ENCODE peak calls at places on chromosomes 11 and 22, in ten cellular contexts. S is aorta; I is upper lobe of right lung; W is DND-41; D is neural progenitor cell; P is trophoblast cell; J is SJSA1; V is effector memory CD4-positive, alpha-beta T cell; Z is small intestine; X is OCI-LY7. H is an unnamed sample.

GRCh38 chr11:32006799-32007388 is 84.0 kb upstream of the RCN1 start:
- DNase-seq in S (no peak), I (no peak), W (peak; percentile 33), D (peak; percentile 74), P (no peak), J (no peak), V (no peak), Z (peak; percentile 19), X (peak; percentile 37), H (peak; percentile 26)

GRCh38 chr22:42758929-42759629 is 38.4 kb upstream of the A4GALT start:
- DNase-seq in S (no peak), I (no peak), W (no peak), D (peak; percentile 18), P (no peak), J (no peak), V (no peak), Z (no peak), X (no peak), H (no peak)

GRCh38 chr22:27151407-27151806 is 494.0 kb downstream of the MIAT start:
- DNase-seq in S (no peak), I (no peak), W (no peak), D (peak; percentile 46), P (no peak), J (no peak), V (no peak), Z (no peak), X (peak; percentile 20), H (no peak)

GRCh38 chr22:43293661-43294392 is 49.3 kb downstream of the SCUBE1 start:
- DNase-seq in S (no peak), I (peak; percentile 80), W (no peak), D (peak; percentile 26), P (peak; percentile 96), J (peak; percentile 82), V (no peak), Z (peak; percentile 69), X (no peak), H (no peak)

GRCh38 chr11:103326070-103326794 is 217.0 kb downstream of the DYNC2H1 start:
- DNase-seq in S (peak; percentile 71), I (no peak), W (peak; percentile 52), D (peak; percentile 69), P (peak; percentile 34), J (no peak), V (no peak), Z (peak; percentile 57), X (peak; percentile 51), H (peak; percentile 50)

GRCh38 chr11:130636672-130637463 is 188.4 kb downstream of the ADAMTS15 start:
- DNase-seq in S (no peak), I (no peak), W (no peak), D (no peak), P (peak; percentile 74), J (peak; percentile 45), V (no peak), Z (peak; percentile 42), X (no peak), H (peak; percentile 94)

GRCh38 chr22:43181321-43182076 is 5.4 kb downstream of the TTLL12 start:
- DNase-seq in S (no peak), I (no peak), W (no peak), D (no peak), P (no peak), J (no peak), V (no peak), Z (no peak), X (no peak), H (no peak)

GRCh38 chr11:111347723-111348115 is 31.4 kb downstream of the POU2AF1 start:
- DNase-seq in S (no peak), I (no peak), W (no peak), D (no peak), P (no peak), J (no peak), V (no peak), Z (no peak), X (no peak), H (no peak)

GRCh38 chr22:50316114-50317065 is 8.9 kb upstream of the PLXNB2 start:
- DNase-seq in S (no peak), I (peak; percentile 59), W (no peak), D (no peak), P (no peak), J (no peak), V (no peak), Z (no peak), X (no peak), H (no peak)

DNA sequence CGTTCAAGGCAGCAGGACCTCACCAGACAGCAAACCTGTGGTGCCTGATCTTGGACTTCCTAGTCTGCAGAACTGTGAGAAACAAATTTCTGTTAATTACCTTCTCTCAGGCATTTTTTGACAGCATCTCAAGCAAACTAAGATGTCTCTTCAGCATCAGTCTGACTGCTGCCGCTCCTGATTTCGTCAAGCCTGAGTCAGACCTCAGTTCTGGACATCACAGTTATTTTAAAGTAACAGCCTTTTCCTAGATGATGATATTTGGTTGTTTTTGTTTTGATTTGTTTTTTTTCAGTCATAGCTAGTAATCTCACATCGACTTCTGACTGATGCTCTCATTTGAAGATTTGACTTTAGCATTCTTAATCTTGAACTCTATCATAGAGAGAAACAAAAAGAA is 71.9 kb downstream of the BLID start:
- DNase-seq in S (peak; percentile 28), I (no peak), W (no peak), D (no peak), P (no peak), J (no peak), V (no peak), Z (no peak), X (no peak), H (no peak)
- H3K4me1 ChIP-seq in S (peaks cover 3% of the 10 kb centered on the region), I (no peaks in the 10 kb centered on the region), W (no peaks in the 10 kb centered on the region), D (peaks cover 9% of the 10 kb centered on the region), P (no peaks in the 10 kb centered on the region), J (peaks cover 57% of the 10 kb centered on the region), V (no peaks in the 10 kb centered on the region), Z (no peaks in the 10 kb centered on the region), X (no peaks in the 10 kb centered on the region), H (peaks cover 17% of the 10 kb centered on the region)

GRCh38 chr22:39428597-39429071 is 28.2 kb upstream of the MGAT3 start:
- DNase-seq in S (peak; percentile 66), I (no peak), W (no peak), D (peak; percentile 85), P (no peak), J (no peak), V (no peak), Z (no peak), X (no peak), H (no peak)
- H3K27ac ChIP-seq in S (no peak overlapping the region), I (no peak overlapping the region), W (no peak overlapping the region), D (no peak overlapping the region), P (peak overlapping the region; percentile 20), J (no peak overlapping the region), V (no peak overlapping the region), Z (peak overlapping the region; percentile 34), X (no peak overlapping the region), H (no peak overlapping the region)

GRCh38 chr22:40000171-40000570 is 5.4 kb downstream of the FAM83F start:
- DNase-seq in S (peak; percentile 27), I (no peak), W (no peak), D (no peak), P (no peak), J (no peak), V (no peak), Z (no peak), X (no peak), H (no peak)
- H3K4me1 ChIP-seq in S (no peaks in the 10 kb centered on the region), I (no peaks in the 10 kb centered on the region), W (no peaks in the 10 kb centered on the region), D (peaks cover 67% of the 10 kb centered on the region), P (peaks cover 29% of the 10 kb centered on the region), J (no peaks in the 10 kb centered on the region), V (peaks cover 4% of the 10 kb centered on the region), Z (peaks cover 2% of the 10 kb centered on the region), X (no peaks in the 10 kb centered on the region), H (peaks cover 74% of the 10 kb centered on the region)

GRCh38 chr22:40128989-40129388 is 48.7 kb upstream of the TNRC6B start:
- DNase-seq in S (no peak), I (no peak), W (peak; percentile 75), D (no peak), P (no peak), J (no peak), V (no peak), Z (peak; percentile 48), X (peak; percentile 63), H (no peak)
- H3K27ac ChIP-seq in S (no peak overlapping the region), I (no peak overlapping the region), W (peak overlapping the region; percentile 80), D (no peak overlapping the region), P (no peak overlapping the region), J (no peak overlapping the region), V (no peak overlapping the region), Z (peak overlapping the region; percentile 61), X (no peak overlapping the region), H (no peak overlapping the region)

DNA sequence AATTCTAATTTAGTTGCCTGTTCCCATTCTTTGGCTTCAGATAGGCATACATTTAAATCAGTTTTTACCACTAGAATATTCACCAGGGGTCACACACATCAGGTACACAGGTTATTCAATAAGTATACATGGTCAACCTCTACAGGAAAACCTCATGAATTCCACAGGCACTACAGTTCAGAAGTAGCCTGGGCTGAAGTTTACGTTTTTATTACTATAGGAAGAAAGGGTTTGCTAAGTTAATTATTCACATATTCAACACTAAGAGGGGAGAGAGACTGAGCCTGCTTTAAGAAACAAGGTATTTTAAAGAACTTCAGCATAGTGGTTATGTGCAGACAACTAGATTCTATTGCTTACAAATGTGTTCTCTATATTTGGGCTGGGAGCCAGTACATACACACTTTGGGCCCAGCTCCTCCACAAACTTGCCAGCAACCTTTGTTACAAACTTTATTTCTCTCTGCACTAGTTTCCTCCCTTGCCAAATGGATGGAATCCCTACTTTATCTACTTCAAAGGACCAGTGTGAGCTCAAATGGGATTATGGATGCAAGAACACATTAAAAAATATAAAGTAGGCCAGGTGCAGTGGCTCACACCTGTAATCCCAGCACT is 31.8 kb downstream of the IL18BP start:
- DNase-seq in S (no peak), I (no peak), W (no peak), D (no peak), P (no peak), J (no peak), V (no peak), Z (no peak), X (no peak), H (no peak)
- H3K4me1 ChIP-seq in S (no peaks in the 10 kb centered on the region), I (peaks cover 41% of the 10 kb centered on the region), W (no peaks in the 10 kb centered on the region), D (no peaks in the 10 kb centered on the region), P (no peaks in the 10 kb centered on the region), J (no peaks in the 10 kb centered on the region), V (peaks cover 7% of the 10 kb centered on the region), Z (peaks cover 1% of the 10 kb centered on the region), X (peaks cover 14% of the 10 kb centered on the region), H (no peaks in the 10 kb centered on the region)

H was measured in foreskin keratinocyte.